ENCODE peak calls at places on chromosomes 5 and 9, in six cellular contexts. L is H1, Y is A549, P is SK-N-SH, O is K562, U is GM12878. G is an unnamed sample.

GRCh38 chr9:12705738-12706391 is 12.7 kb downstream of the TYRP1 start:
- DNase-seq in L (no peak), Y (no peak), P (no peak), O (no peak), U (no peak), G (no peak)

GRCh38 chr9:81592890-81593271 is 96.5 kb downstream of the TLE1 start:
- DNase-seq in L (no peak), Y (no peak), P (peak), O (no peak), U (no peak), G (no peak)

GRCh38 chr9:130243882-130244170 is 21.7 kb upstream of the HMCN2 start:
- DNase-seq in L (no peak), Y (no peak), P (no peak), O (no peak), U (no peak), G (no peak)

GRCh38 chr5:141664733-141665461 is 13.7 kb upstream of the FCHSD1 start:
- DNase-seq in L (peak), Y (peak), P (peak), O (peak), U (peak), G (peak)

GRCh38 chr5:151856861-151857260 is 67.8 kb downstream of the GLRA1 start:
- DNase-seq in L (no peak), Y (no peak), P (no peak), O (no peak), U (no peak), G (no peak)

GRCh38 chr9:130590305-130590704 is 10.9 kb downstream of the FUBP3 start:
- DNase-seq in L (no peak), Y (no peak), P (no peak), O (peak), U (no peak), G (peak)

GRCh38 chr5:170638454-170639220 is 134.8 kb downstream of the KCNIP1 start:
- DNase-seq in L (peak), Y (peak), P (peak), O (peak), U (no peak), G (peak)

GRCh38 chr9:116496167-116496566 is 190.9 kb upstream of the TRIM32 start:
- DNase-seq in L (no peak), Y (no peak), P (no peak), O (no peak), U (no peak), G (no peak)

GRCh38 chr5:111133436-111133751 is 41.2 kb downstream of the WDR36 start:
- DNase-seq in L (no peak), Y (no peak), P (peak), O (no peak), U (no peak), G (no peak)

GRCh38 chr5:111706345-111706744 is 50.6 kb downstream of the NREP start:
- DNase-seq in L (no peak), Y (no peak), P (no peak), O (no peak), U (no peak), G (no peak)

GRCh38 chr9:124259273-124260078 is 1.7 kb downstream of the NEK6 start:
- DNase-seq in L (no peak), Y (peak), P (no peak), O (peak), U (no peak), G (peak)

GRCh38 chr5:179783128-179783527 is 10.7 kb upstream of the LTC4S start:
- DNase-seq in L (no peak), Y (no peak), P (no peak), O (no peak), U (no peak), G (no peak)

GRCh38 chr9:36813149-36813548 is 220.9 kb downstream of the PAX5 start:
- DNase-seq in L (no peak), Y (no peak), P (no peak), O (no peak), U (no peak), G (no peak)

GRCh38 chr9:1018121-1018520 is 32.0 kb upstream of the DMRT2 start:
- DNase-seq in L (no peak), Y (peak), P (no peak), O (peak), U (no peak), G (peak)

GRCh38 chr5:96657068-96657467 is 5.1 kb upstream of the CAST start:
- DNase-seq in L (no peak), Y (peak), P (no peak), O (peak), U (peak), G (peak)

GRCh38 chr5:65203746-65204145 is 278.0 kb downstream of the ADAMTS6 start:
- DNase-seq in L (no peak), Y (no peak), P (no peak), O (no peak), U (no peak), G (no peak)

GRCh38 chr9:1606253-1606652 is 408.9 kb upstream of the SMARCA2 start:
- DNase-seq in L (no peak), Y (no peak), P (no peak), O (no peak), U (no peak), G (no peak)

GRCh38 chr5:86617756-86618577 is at the start of gene COX7C:
- DNase-seq in L (peak), Y (peak), P (peak), O (peak), U (peak), G (peak)

GRCh38 chr9:27528278-27528885 is 1.2 kb downstream of the MOB3B start:
- DNase-seq in L (peak), Y (no peak), P (no peak), O (peak), U (no peak), G (no peak)

GRCh38 chr5:27315541-27316282 is 277.3 kb upstream of the CDH9 start:
- DNase-seq in L (peak), Y (no peak), P (no peak), O (no peak), U (no peak), G (no peak)

GRCh38 chr5:68440666-68441065 is 225.1 kb downstream of the PIK3R1 start:
- DNase-seq in L (no peak), Y (no peak), P (no peak), O (no peak), U (no peak), G (no peak)

GRCh38 chr5:9361835-9362234 is 184.0 kb downstream of the SEMA5A start:
- DNase-seq in L (peak), Y (peak), P (peak), O (peak), U (peak), G (peak)

GRCh38 chr5:154505567-154505966 is 27.5 kb upstream of the HAND1 start:
- DNase-seq in L (no peak), Y (no peak), P (peak), O (no peak), U (no peak), G (no peak)

GRCh38 chr5:96292582-96293247 is 140.3 kb downstream of the PCSK1 start:
- DNase-seq in L (no peak), Y (no peak), P (no peak), O (no peak), U (no peak), G (no peak)

GRCh38 chr5:122262107-122262506 is 49.9 kb upstream of the SNCAIP start:
- DNase-seq in L (no peak), Y (no peak), P (no peak), O (no peak), U (no peak), G (no peak)

GRCh38 chr9:19828586-19828985 is 39.7 kb upstream of the SLC24A2 start:
- DNase-seq in L (no peak), Y (no peak), P (no peak), O (no peak), U (no peak), G (no peak)

GRCh38 chr9:133238272-133238850 is 29.3 kb upstream of the OBP2B start:
- DNase-seq in L (peak), Y (peak), P (peak), O (peak), U (no peak), G (peak)
- TF ChIP-seq CHD2 in L (no peak), Y (no peak), P (no peak), O (no peak), U (no peak), G (no peak)

GRCh38 chr5:139475865-139476651 is 5.3 kb downstream of the SMIM33 start:
- DNase-seq in L (no peak), Y (no peak), P (no peak), O (no peak), U (no peak), G (no peak)
- TF ChIP-seq CHD2 in L (no peak), Y (no peak), P (no peak), O (no peak), U (no peak), G (no peak)

GRCh38 chr5:13510616-13511015 is 433.9 kb downstream of the DNAH5 start:
- DNase-seq in L (no peak), Y (no peak), P (no peak), O (no peak), U (no peak), G (peak)
- TF ChIP-seq CHD2 in L (no peak), Y (no peak), P (no peak), O (no peak), U (no peak), G (no peak)

GRCh38 chr9:136527721-136528710 is 17.8 kb downstream of the NOTCH1 start:
- DNase-seq in L (no peak), Y (peak), P (peak), O (peak), U (no peak), G (no peak)

GRCh38 chr9:136530472-136531089 is 15.3 kb downstream of the NOTCH1 start:
- DNase-seq in L (no peak), Y (no peak), P (no peak), O (no peak), U (no peak), G (no peak)

GRCh38 chr9:136527131-136527530 is 18.7 kb downstream of the NOTCH1 start:
- DNase-seq in L (no peak), Y (no peak), P (no peak), O (no peak), U (no peak), G (no peak)

GRCh38 chr9:136529516-136530471 is 16.1 kb downstream of the NOTCH1 start:
- DNase-seq in L (no peak), Y (no peak), P (no peak), O (no peak), U (no peak), G (no peak)

DNA sequence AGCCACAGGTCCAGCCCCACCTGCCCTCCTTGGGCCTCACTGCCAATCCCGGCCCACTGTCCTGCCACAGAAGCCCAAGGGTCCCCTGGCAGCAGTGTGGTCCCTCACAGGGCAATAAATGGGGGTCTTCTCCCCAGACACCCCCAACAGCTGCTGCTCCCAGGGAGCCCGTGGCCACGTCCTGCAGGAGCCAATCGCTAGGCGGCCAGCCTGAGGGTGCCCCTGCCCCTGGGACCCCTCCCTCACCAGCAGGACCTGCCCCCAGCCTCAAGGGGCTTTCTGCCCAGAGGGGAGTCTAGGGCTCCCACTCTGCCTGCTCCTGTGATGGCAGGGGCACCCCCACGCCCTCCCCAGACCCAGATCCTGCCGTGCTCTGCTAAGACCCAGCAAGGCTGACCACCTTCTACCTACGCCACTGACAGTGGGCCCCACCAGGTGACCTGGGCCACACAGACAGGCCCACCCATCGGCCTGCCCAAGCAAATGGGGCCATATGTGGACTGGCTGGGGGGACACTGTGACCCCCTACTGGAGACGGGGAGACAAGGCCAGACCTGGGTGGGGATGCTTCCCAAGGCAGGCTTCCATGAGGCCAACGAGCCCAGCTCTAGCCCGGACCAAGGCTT is 17.0 kb downstream of the NOTCH1 start:
- DNase-seq in L (no peak), Y (no peak), P (no peak), O (no peak), U (no peak), G (no peak)
- TF ChIP-seq CHD2 in L (no peak), Y (no peak), P (no peak), O (no peak), U (no peak), G (no peak)

GRCh38 chr5:118987988-118988945 is at the start of gene DTWD2:
- DNase-seq in L (peak), Y (peak), P (peak), O (peak), U (peak), G (peak)

GRCh38 chr5:118981783-118982182 is 6.6 kb downstream of the DTWD2 start:
- DNase-seq in L (no peak), Y (no peak), P (no peak), O (no peak), U (no peak), G (no peak)

GRCh38 chr5:118980017-118980416 is 8.3 kb downstream of the DTWD2 start:
- DNase-seq in L (no peak), Y (no peak), P (no peak), O (no peak), U (no peak), G (peak)

GRCh38 chr5:118980438-118980837 is 7.9 kb downstream of the DTWD2 start:
- DNase-seq in L (no peak), Y (no peak), P (no peak), O (no peak), U (no peak), G (no peak)

GRCh38 chr5:118984602-118985001 is 3.7 kb downstream of the DTWD2 start:
- DNase-seq in L (no peak), Y (no peak), P (no peak), O (no peak), U (no peak), G (no peak)
- TF ChIP-seq CHD2 in L (no peak), Y (no peak), P (no peak), O (no peak), U (no peak), G (no peak)